ENCODE peak calls at places on chromosomes 6 and 20, in eight cellular contexts. N is skeletal muscle cell, M is endothelial cell, G is activated T-cell treated with anti-CD3 and anti-CD28 coated beads for 48 hours, H is iris pigment epithelial cell, F is GM23248, C is NCI-H345, P is NCI-H2171. K is an unnamed sample.

GRCh38 chr6:17995414-17995813 is 8.0 kb upstream of the KIF13A start:
- DNase-seq in N (no peak), M (no peak), G (no peak), H (no peak), F (no peak), C (no peak), P (no peak), K (no peak)

GRCh38 chr6:142167472-142167871 is 20.4 kb downstream of the VTA1 start:
- DNase-seq in N (no peak), M (no peak), G (no peak), H (no peak), F (no peak), C (no peak), P (no peak), K (no peak)

GRCh38 chr6:139082370-139082769 is 52.5 kb upstream of the HECA start:
- DNase-seq in N (no peak), M (no peak), G (no peak), H (no peak), F (no peak), C (no peak), P (no peak), K (no peak)

GRCh38 chr6:33638581-33638980 is 17.5 kb downstream of the ITPR3 start:
- DNase-seq in N (no peak), M (no peak), G (no peak), H (no peak), F (no peak), C (no peak), P (no peak), K (no peak)

GRCh38 chr6:139568956-139569538 is 194.6 kb upstream of the CITED2 start:
- DNase-seq in N (peak), M (no peak), G (no peak), H (peak), F (peak), C (no peak), P (no peak), K (no peak)

GRCh38 chr6:168193816-168194701 is 115.0 kb upstream of the FRMD1 start:
- DNase-seq in N (no peak), M (no peak), G (no peak), H (no peak), F (no peak), C (no peak), P (no peak), K (no peak)

GRCh38 chr20:62552613-62553012 is 76.8 kb upstream of the GATA5 start:
- DNase-seq in N (no peak), M (no peak), G (no peak), H (no peak), F (no peak), C (no peak), P (no peak), K (no peak)

GRCh38 chr20:59577037-59577808 is 27.1 kb upstream of the PHACTR3 start:
- DNase-seq in N (no peak), M (no peak), G (no peak), H (no peak), F (no peak), C (no peak), P (no peak), K (no peak)

GRCh38 chr6:154511735-154512097 is 1.2 kb upstream of the CNKSR3 start:
- DNase-seq in N (no peak), M (no peak), G (no peak), H (no peak), F (peak), C (peak), P (no peak), K (no peak)

K was measured in NCI-H1694.